ENCODE peak calls at places on chromosomes 3 and 15, in four cellular contexts. T is fibroblast of the aortic adventitia, H is lower lobe of right lung, C is mucosa of descending colon. R is an unnamed sample.

GRCh38 chr3:28295819-28296364 is 52.6 kb upstream of the ZCWPW2 start:
- DNase-seq in T (peak), H (no peak), C (no peak), R (no peak)

GRCh38 chr15:70127797-70128756 is 30.4 kb upstream of the TLE3 start:
- DNase-seq in T (no peak), H (no peak), C (no peak), R (no peak)

GRCh38 chr3:39718674-39719595 is 90.5 kb upstream of the MYRIP start:
- DNase-seq in T (peak), H (no peak), C (no peak), R (no peak)

GRCh38 chr3:194255252-194256039 is 95.7 kb downstream of the CPN2 start:
- DNase-seq in T (no peak), H (peak), C (peak), R (peak)

GRCh38 chr3:82736696-82737277 is 975.3 kb upstream of the GBE1 start:
- DNase-seq in T (no peak), H (no peak), C (no peak), R (no peak)

GRCh38 chr3:172591876-172592771 is 68.9 kb upstream of the TNFSF10 start:
- DNase-seq in T (no peak), H (no peak), C (no peak), R (no peak)

GRCh38 chr3:150372320-150373118 is 35.6 kb upstream of the TSC22D2 start:
- DNase-seq in T (peak), H (no peak), C (no peak), R (no peak)

GRCh38 chr3:106272302-106272701 is 403.5 kb upstream of the CBLB start:
- DNase-seq in T (no peak), H (no peak), C (no peak), R (no peak)

GRCh38 chr15:69160976-69161877 is 792 bp downstream of the GLCE start:
- DNase-seq in T (peak), H (peak), C (peak), R (peak)

GRCh38 chr15:86609275-86609674 is 529.6 kb downstream of the AGBL1 start:
- DNase-seq in T (no peak), H (no peak), C (no peak), R (no peak)

GRCh38 chr3:11120091-11120845 is 34.0 kb upstream of the HRH1 start:
- DNase-seq in T (peak), H (no peak), C (no peak), R (no peak)

DNA sequence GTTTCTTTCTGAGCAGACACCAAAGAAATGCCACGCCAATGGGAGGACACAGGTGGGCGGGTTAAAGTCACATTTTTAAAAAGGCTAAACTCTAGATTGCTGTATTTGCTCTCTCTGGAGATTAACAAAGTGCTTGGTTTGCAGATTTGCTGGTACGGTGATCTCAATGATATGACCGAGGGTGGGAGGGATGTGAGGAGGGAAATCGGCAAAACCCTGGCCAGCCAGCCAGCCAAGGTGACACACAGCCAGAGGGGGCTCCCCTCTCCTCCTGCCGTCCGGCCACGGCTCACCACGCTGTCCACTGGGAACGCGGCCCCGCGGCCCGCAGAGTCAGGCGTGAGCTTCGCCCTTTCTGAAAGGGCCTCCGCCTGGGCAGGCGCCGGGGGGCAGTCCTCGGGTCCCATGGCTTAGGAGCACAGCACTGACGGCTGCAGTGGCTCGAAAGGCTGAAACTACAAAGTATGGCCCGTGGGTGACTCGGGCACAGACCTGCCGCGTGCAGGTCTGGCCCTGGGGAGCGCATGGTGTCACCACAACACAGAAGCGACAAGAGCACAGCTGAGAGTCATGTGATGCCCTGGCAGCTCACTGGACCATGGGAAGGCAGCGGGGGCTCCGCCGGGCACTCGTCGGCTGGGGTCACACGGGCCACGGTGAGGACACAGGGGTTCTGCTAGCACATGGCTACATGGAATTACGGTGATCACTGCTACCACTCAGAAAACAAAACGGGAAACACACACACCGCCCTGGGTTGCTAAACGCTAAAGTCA is 57.8 kb upstream of the RPL32 start:
- DNase-seq in T (no peak), H (peak), C (no peak), R (no peak)
- TF ChIP-seq CTCF in T (no peak), H (no peak), C (no peak), R (no peak)

GRCh38 chr15:85488997-85489396 is 108.6 kb downstream of the AKAP13 start:
- DNase-seq in T (no peak), H (no peak), C (no peak), R (no peak)
- H3K4me3 ChIP-seq in T (no peak), H (no peak), C (no peak), R (no peak)

GRCh38 chr3:26345613-26346012 is 277.0 kb upstream of the LRRC3B start:
- DNase-seq in T (no peak), H (no peak), C (no peak), R (no peak)
- TF ChIP-seq CTCF in T (no peak), H (no peak), C (no peak), R (no peak)

GRCh38 chr3:113097821-113098516 is 107.2 kb downstream of the GTPBP8 start:
- DNase-seq in T (peak), H (no peak), C (no peak), R (no peak)
- H3K4me3 ChIP-seq in T (no peak), H (no peak), C (no peak), R (no peak)

GRCh38 chr15:44713006-44713966 is 2.0 kb downstream of the B2M start:
- DNase-seq in T (peak), H (no peak), C (no peak), R (no peak)
- TF ChIP-seq CTCF in T (peak), H (peak), C (no peak), R (peak)

DNA sequence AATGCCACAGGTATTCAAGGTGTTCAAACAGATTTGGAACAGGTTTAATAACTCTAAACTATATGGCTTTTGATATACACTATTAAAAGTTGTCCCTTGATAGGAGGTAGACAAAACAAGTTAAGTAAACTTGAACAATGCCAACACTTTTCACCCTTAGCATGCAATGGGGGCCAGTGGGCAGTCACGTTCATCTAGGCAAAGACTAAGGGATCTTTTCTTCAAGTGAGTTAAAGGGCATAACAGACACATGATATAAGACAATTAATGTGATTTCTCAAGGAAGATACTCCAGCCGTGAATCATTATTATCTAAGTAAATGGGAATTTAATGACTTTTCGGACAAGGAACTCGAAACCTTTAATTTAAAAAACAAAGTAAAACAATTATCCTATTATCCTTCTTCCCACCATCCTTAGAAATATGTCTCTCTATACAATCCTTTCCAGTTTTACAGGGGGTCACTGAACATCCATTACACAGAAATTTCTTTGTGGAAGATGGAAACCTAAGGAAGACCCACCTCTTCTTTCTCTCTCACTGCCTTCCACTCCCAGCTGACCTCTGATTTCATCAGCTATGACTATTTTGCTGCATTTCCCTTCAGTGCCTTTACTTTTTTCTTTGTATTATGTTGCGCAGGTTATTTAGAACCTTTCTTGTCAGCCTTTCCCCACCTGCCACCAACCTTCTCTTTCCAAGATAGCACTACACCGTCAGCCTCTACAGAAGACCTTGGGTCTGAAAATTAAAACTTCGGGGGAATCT is 1.5 kb downstream of the CLDN1 start:
- DNase-seq in T (no peak), H (no peak), C (no peak), R (no peak)
- H3K4me3 ChIP-seq in T (no peak), H (peak), C (no peak), R (peak)

GRCh38 chr3:192449036-192449435 is 278.3 kb downstream of the FGF12 start:
- DNase-seq in T (peak), H (no peak), C (no peak), R (no peak)
- TF ChIP-seq CTCF in T (peak), H (no peak), C (no peak), R (peak)

GRCh38 chr3:61965770-61966131 is 404.4 kb downstream of the PTPRG start:
- DNase-seq in T (no peak), H (no peak), C (no peak), R (no peak)
- H3K4me3 ChIP-seq in T (no peak), H (no peak), C (no peak), R (no peak)

GRCh38 chr15:65084500-65085206 is 8.1 kb downstream of the KBTBD13 start:
- DNase-seq in T (no peak), H (peak), C (no peak), R (peak)

GRCh38 chr15:65087411-65087810 is 10.9 kb downstream of the KBTBD13 start:
- DNase-seq in T (no peak), H (peak), C (no peak), R (no peak)

GRCh38 chr15:65085207-65085753 is 8.7 kb downstream of the KBTBD13 start:
- DNase-seq in T (no peak), H (peak), C (no peak), R (peak)

GRCh38 chr15:65086680-65087111 is 10.2 kb downstream of the KBTBD13 start:
- DNase-seq in T (no peak), H (peak), C (no peak), R (peak)

GRCh38 chr15:65085990-65086679 is 9.6 kb downstream of the KBTBD13 start:
- DNase-seq in T (no peak), H (peak), C (peak), R (no peak)
- TF ChIP-seq CTCF in T (peak), H (no peak), C (peak), R (peak)

GRCh38 chr3:192958219-192958872 is 40.7 kb upstream of the MB21D2 start:
- DNase-seq in T (no peak), H (no peak), C (no peak), R (no peak)

DNA sequence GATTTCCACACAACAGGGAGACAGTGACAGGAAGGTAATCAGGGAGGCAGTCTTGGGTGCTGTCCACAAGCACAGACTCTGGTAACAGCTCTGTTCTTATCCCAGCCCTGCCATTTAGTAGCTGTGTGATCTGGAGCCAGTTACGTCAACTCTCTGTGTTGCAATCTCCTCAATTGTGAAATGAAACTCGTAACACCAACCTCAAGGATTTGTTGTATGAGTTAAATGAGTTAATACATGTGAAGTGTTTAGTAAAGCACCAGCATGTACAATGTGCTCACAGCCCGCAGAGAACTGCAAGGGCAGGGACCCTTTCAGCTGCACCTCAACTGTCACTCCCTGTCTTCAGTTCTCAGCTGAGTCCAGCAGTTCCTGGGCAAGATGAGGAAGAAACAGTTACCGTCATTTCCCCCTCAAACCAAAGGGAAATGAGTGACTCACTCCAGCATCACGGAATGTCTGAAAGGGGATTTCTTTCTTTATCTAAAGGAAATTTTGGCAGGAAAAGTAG is 39.8 kb upstream of the MB21D2 start:
- DNase-seq in T (peak), H (no peak), C (no peak), R (peak)
- H3K4me3 ChIP-seq in T (peak), H (peak), C (no peak), R (peak)